ENCODE peak calls at places on chromosomes 11 and 22, in four cellular contexts. A is astrocyte of the spinal cord, H is KBM-7, X is GM20000. N is an unnamed sample.

GRCh38 chr22:19497245-19497644 is 17.5 kb downstream of the CDC45 start:
- DNase-seq in A (peak), H (no peak), X (no peak), N (no peak)

GRCh38 chr11:12089473-12089872 is 20.9 kb upstream of the MICAL2 start:
- DNase-seq in A (no peak), H (no peak), X (no peak), N (no peak)

GRCh38 chr22:29689872-29690213 is 30.0 kb upstream of the CABP7 start:
- DNase-seq in A (peak), H (peak), X (no peak), N (peak)

GRCh38 chr11:68821670-68822069 is 20.0 kb downstream of the CPT1A start:
- DNase-seq in A (no peak), H (no peak), X (no peak), N (no peak)

GRCh38 chr22:38345782-38346181 is 28.5 kb upstream of the CSNK1E start:
- DNase-seq in A (no peak), H (no peak), X (no peak), N (no peak)

GRCh38 chr11:83680351-83680750 is 394.2 kb upstream of the CCDC90B start:
- DNase-seq in A (no peak), H (no peak), X (no peak), N (no peak)

GRCh38 chr11:13183094-13183825 is 94.3 kb upstream of the BMAL1 start:
- DNase-seq in A (peak), H (peak), X (peak), N (peak)

GRCh38 chr11:116434986-116435385 is 337.8 kb downstream of the BUD13 start:
- DNase-seq in A (no peak), H (no peak), X (no peak), N (no peak)

GRCh38 chr11:86446924-86447285 is 72.2 kb downstream of the CCDC81 start:
- DNase-seq in A (no peak), H (no peak), X (no peak), N (no peak)

GRCh38 chr11:66316849-66317251 is at the start of gene CD248:
- DNase-seq in A (peak), H (no peak), X (no peak), N (no peak)